ENCODE peak calls at places on chromosomes 2 and 18, in four cellular contexts. F, W, C and B are unnamed samples.

GRCh38 chr2:88638743-88639142 is 11.5 kb upstream of the EIF2AK3 start:
- DNase-seq in W (no peak), C (no peak), F (no peak), B (no peak)

GRCh38 chr2:79982445-79982844 is 322.1 kb downstream of the LRRTM1 start:
- DNase-seq in C (no peak), W (no peak), F (no peak), B (no peak)

GRCh38 chr2:224220581-224221255 is 181.2 kb downstream of the FAM124B start:
- DNase-seq in W (no peak), C (no peak), F (no peak), B (no peak)

GRCh38 chr2:239256297-239256696 is 144.5 kb downstream of the HDAC4 start:
- DNase-seq in C (no peak), F (no peak), W (no peak), B (no peak)

GRCh38 chr18:54426085-54426665 is 68.5 kb downstream of the C18orf54 start:
- DNase-seq in W (no peak), F (no peak), C (no peak), B (no peak)

GRCh38 chr2:165196411-165196810 is 7.4 kb downstream of the SCN3A start:
- DNase-seq in F (no peak), W (no peak), C (no peak), B (no peak)

GRCh38 chr2:73823916-73824523 is 4.7 kb upstream of the STAMBP start:
- DNase-seq in W (peak; percentile 67), F (no peak), C (peak; percentile 71), B (no peak)

GRCh38 chr2:28737655-28738054 is 14.0 kb upstream of the PPP1CB start:
- DNase-seq in C (no peak), W (no peak), F (no peak), B (no peak)

GRCh38 chr18:13915391-13915790 is at the start of gene MC2R:
- DNase-seq in W (no peak), C (no peak), F (no peak), B (no peak)
- H3K9me3 ChIP-seq in W (no peaks in the 10 kb centered on the region), C (no peaks in the 10 kb centered on the region), F (no peaks in the 10 kb centered on the region), B (no peaks in the 10 kb centered on the region)

DNA sequence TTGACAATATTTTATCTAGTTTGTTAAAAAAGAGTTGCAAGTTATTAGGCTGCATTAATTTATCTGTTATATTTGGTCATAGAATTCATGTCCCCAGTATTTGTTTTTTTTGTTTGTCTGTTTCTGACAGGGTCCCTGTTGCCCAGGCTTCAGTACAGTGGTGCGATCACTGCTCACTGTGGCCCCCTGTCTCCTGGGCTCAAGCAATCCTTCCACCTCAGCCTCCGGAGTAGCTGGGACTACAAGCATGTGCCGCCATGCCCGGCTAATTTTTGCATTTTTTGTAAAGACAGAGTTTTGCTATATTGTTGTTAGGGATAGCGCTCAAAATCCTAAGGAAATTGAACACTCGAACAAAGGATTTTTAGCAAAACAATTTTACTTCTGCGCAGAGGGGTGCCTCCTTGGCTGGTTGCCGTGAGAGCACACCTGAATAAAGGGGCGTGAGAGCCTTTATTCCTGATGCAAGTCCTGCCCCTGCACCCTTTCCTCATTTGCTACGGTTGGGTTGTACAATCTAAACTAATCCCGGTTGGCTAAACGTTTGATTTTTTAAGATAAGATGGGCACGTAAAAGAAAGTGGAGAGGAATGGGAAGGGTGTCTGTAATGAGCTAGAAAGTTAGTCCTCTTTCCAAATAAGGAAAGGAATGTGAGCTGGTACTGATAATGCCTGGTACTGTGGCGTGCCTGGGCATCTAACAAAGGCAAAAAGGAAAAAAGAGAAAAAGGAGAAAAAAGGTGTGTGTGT is 65.5 kb downstream of the COMMD1 start:
- DNase-seq in C (no peak), W (no peak), F (peak; percentile 46), B (no peak)
- TF ChIP-seq CTCF in C (peak; percentile 9), W (no peak), F (no peak), B (no peak)

GRCh38 chr2:27058210-27058609 is 6.7 kb downstream of the AGBL5 start:
- DNase-seq in C (no peak), W (no peak), F (no peak), B (no peak)
- H3K36me3 ChIP-seq in C (peaks cover 21% of the 10 kb centered on the region), W (peaks cover 65% of the 10 kb centered on the region), F (no peaks in the 10 kb centered on the region), B (peaks cover 54% of the 10 kb centered on the region)

DNA sequence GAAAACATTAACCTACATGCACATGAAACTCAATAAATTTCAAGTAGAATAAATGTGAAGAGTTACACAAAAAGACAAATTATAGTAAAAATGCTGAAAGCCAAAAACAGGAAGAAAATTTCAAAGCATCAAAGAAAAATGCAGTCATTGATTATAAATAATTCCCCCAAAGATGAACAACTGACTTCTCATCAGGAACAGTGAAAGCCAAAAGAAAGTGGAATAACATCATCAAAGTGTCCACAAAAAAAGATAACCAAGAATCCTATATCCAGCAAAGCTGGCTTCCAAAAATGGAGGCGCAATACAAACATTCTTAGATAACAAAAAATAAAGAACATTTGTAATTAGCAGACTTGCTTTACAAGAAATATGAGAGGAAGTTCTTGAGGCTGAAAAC is 161.6 kb downstream of the CMPK2 start:
- DNase-seq in C (no peak), W (no peak), F (no peak), B (no peak)
- H3K9me3 ChIP-seq in C (peaks cover 7% of the 10 kb centered on the region), W (peaks cover 9% of the 10 kb centered on the region), F (peaks cover 5% of the 10 kb centered on the region), B (peaks cover 26% of the 10 kb centered on the region)

GRCh38 chr2:134411828-134412638 is 158.2 kb downstream of the MGAT5 start:
- DNase-seq in W (peak; percentile 70), C (peak; percentile 82), F (peak; percentile 61), B (peak; percentile 62)
- TF ChIP-seq CTCF in W (peak; percentile 74), C (peak; percentile 64), F (peak; percentile 64), B (peak; percentile 49)

GRCh38 chr2:233847248-233847898 is 7.0 kb downstream of the HJURP start:
- DNase-seq in C (no peak), F (no peak), W (no peak), B (no peak)

GRCh38 chr2:233846387-233847247 is 7.7 kb downstream of the HJURP start:
- DNase-seq in F (no peak), C (no peak), W (peak; percentile 48), B (no peak)

GRCh38 chr2:233845301-233846060 is 8.9 kb downstream of the HJURP start:
- DNase-seq in F (no peak), C (no peak), W (no peak), B (no peak)

GRCh38 chr2:233844064-233844807 is 10.1 kb downstream of the HJURP start:
- DNase-seq in F (no peak), C (no peak), W (no peak), B (no peak)

DNA sequence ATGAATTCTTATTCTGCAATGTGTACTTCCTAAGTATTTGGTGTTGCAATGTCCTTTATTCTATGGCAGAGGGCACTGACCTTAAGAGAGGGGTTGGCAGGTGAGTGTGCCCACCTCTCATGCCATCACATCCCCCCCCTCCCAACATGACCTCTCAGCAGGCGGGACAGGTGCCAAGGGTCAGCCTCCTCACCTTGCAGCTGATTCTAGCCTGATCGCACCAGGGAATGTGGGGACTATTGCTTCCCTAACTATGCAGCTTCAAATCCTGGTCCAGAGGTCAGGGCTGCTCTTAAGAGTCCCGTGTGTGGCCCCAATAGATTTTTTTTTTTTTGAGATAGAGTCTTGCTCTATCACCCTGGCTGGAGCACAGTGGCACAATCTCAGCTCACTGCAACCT is 9.5 kb downstream of the HJURP start:
- DNase-seq in C (no peak), W (no peak), F (no peak), B (no peak)
- H3K36me3 ChIP-seq in C (no peaks in the 10 kb centered on the region), W (peaks cover 61% of the 10 kb centered on the region), F (no peaks in the 10 kb centered on the region), B (no peaks in the 10 kb centered on the region)

GRCh38 chr2:171630812-171631626 is 56.2 kb upstream of the DYNC1I2 start:
- DNase-seq in W (no peak), F (no peak), C (no peak), B (no peak)

GRCh38 chr2:171627412-171627811 is 59.9 kb upstream of the DYNC1I2 start:
- DNase-seq in F (no peak), W (no peak), C (no peak), B (no peak)

GRCh38 chr2:171626949-171627348 is 60.3 kb upstream of the DYNC1I2 start:
- DNase-seq in F (no peak), W (no peak), C (no peak), B (no peak)

GRCh38 chr2:171625013-171625412 is 62.3 kb upstream of the DYNC1I2 start:
- DNase-seq in C (no peak), F (no peak), W (no peak), B (no peak)

GRCh38 chr2:171629113-171629512 is 58.2 kb upstream of the DYNC1I2 start:
- DNase-seq in C (no peak), F (no peak), W (no peak), B (no peak)
- H3K9me3 ChIP-seq in C (peaks cover 31% of the 10 kb centered on the region), F (peaks cover 30% of the 10 kb centered on the region), W (peaks cover 8% of the 10 kb centered on the region), B (no peaks in the 10 kb centered on the region)

GRCh38 chr2:232447638-232448472 is 8.1 kb upstream of the ALPI start:
- DNase-seq in W (peak; percentile 22), F (no peak), C (no peak), B (no peak)

GRCh38 chr2:232444409-232445148 is 11.4 kb upstream of the ALPI start:
- DNase-seq in F (no peak), W (peak; percentile 75), C (no peak), B (no peak)

GRCh38 chr2:232447091-232447620 is 8.8 kb upstream of the ALPI start:
- DNase-seq in C (no peak), F (no peak), W (peak; percentile 21), B (no peak)

GRCh38 chr2:232454630-232455029 is 1.3 kb upstream of the ALPI start:
- DNase-seq in C (no peak), W (peak; percentile 8), F (no peak), B (no peak)

DNA sequence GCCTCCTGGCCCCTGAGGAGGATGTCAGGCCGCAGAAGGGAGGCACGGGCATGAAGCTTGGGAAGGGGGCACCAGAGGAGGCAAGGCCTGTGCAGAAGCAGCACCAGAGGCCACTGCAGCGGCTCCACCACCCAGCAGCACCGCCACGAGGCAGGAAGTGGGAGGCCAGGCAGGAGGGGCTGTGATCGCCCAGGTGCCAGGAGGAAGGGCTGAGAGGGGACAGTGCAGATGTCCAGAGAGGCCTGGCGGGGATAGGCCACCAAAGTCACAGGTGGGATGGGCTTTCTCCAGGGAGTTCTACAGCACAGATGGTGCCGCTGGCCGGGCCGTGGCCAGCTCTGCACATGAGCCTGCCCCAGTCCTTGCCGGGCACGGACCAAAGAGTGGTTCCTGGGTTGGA is 6.0 kb upstream of the ALPI start:
- DNase-seq in C (no peak), W (peak; percentile 20), F (no peak), B (no peak)
- TF ChIP-seq CTCF in C (no peak), W (no peak), F (no peak), B (no peak)

DNA sequence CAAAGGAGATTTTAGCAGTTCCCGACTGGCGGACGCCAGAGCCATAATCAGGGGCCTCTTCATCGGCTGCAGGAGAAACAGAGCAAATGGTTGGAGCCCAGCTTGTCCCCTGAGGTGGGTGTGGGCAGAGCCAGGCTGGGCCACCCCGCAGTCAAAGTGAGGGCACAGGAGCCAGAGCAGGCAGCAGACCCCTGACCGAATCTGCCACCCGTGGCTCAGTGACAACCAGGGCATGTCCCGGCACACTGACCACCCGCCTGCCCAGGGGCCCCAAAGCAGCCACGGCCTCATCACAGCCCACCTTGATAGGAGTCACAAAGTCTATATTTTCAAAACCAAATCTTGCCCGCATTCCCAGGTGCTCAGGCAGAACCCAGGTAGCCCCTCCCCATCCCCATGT is 55.6 kb downstream of the AQP12A start:
- DNase-seq in C (no peak), W (no peak), F (no peak), B (no peak)
- H3K36me3 ChIP-seq in C (no peaks in the 10 kb centered on the region), W (no peaks in the 10 kb centered on the region), F (no peaks in the 10 kb centered on the region), B (no peaks in the 10 kb centered on the region)